ENCODE peak calls at places on chromosomes 16 and 17, in ten cellular contexts. H is CD4-positive, CD25-positive, alpha-beta regulatory T cell; W is ACHN; Y is LNCaP clone FGC; A is activated CD4-positive, alpha-beta T cell treated with anti-CD3 and anti-CD28 coated beads, Interleukin-2, amount 50 U/mL, for 24 hours; J is nephron progenitor cell; L is cardiac muscle cell; U is T follicular helper cell; S is H54; V is stimulated activated CD4-positive, alpha-beta T cell treated with anti-CD3 and anti-CD28 coated beads, Interleukin-15, amount 100 ng/mL, for 1 hour. R is an unnamed sample.

GRCh38 chr17:16997514-16998429 is 25.9 kb upstream of the TNFRSF13B start:
- DNase-seq in H (no peak), W (no peak), Y (no peak), A (no peak), J (no peak), L (no peak), U (no peak), S (no peak), V (no peak), R (no peak)

GRCh38 chr17:76079577-76080206 is 710 bp downstream of the ZACN start:
- DNase-seq in H (no peak), W (no peak), Y (no peak), A (no peak), J (peak), L (no peak), U (no peak), S (no peak), V (no peak), R (no peak)

GRCh38 chr17:42683407-42684031 is 1.2 kb downstream of the CNTNAP1 start:
- DNase-seq in H (no peak), W (no peak), Y (no peak), A (no peak), J (no peak), L (peak), U (no peak), S (no peak), V (no peak), R (no peak)

GRCh38 chr17:77810536-77810935 is 148.0 kb upstream of the TNRC6C start:
- DNase-seq in H (no peak), W (no peak), Y (no peak), A (no peak), J (no peak), L (peak), U (no peak), S (no peak), V (no peak), R (peak)

GRCh38 chr16:85431431-85432124 is 181.5 kb upstream of the GSE1 start:
- DNase-seq in H (no peak), W (no peak), Y (no peak), A (no peak), J (peak), L (no peak), U (no peak), S (no peak), V (no peak), R (no peak)

GRCh38 chr17:50728881-50729765 is 9.7 kb downstream of the LUC7L3 start:
- DNase-seq in H (no peak), W (no peak), Y (no peak), A (no peak), J (no peak), L (no peak), U (no peak), S (no peak), V (no peak), R (no peak)

GRCh38 chr17:74453665-74454196 is 12.7 kb upstream of the CD300A start:
- DNase-seq in H (peak), W (peak), Y (no peak), A (no peak), J (no peak), L (no peak), U (peak), S (peak), V (peak), R (peak)

GRCh38 chr17:20141201-20141999 is 132.2 kb downstream of the SPECC1 start:
- DNase-seq in H (no peak), W (no peak), Y (no peak), A (no peak), J (no peak), L (peak), U (no peak), S (no peak), V (no peak), R (no peak)

GRCh38 chr17:57875109-57876022 is 25.5 kb upstream of the MRPS23 start:
- DNase-seq in H (no peak), W (peak), Y (no peak), A (no peak), J (peak), L (peak), U (no peak), S (peak), V (no peak), R (peak)

GRCh38 chr16:85471469-85472431 is 141.4 kb upstream of the GSE1 start:
- DNase-seq in H (no peak), W (no peak), Y (peak), A (no peak), J (no peak), L (peak), U (no peak), S (no peak), V (no peak), R (no peak)

GRCh38 chr16:48487287-48487686 is 102.1 kb upstream of the SIAH1 start:
- DNase-seq in H (no peak), W (no peak), Y (no peak), A (no peak), J (no peak), L (peak), U (no peak), S (no peak), V (no peak), R (no peak)

GRCh38 chr17:39527220-39527813 is 66.0 kb downstream of the CDK12 start:
- DNase-seq in H (peak), W (peak), Y (no peak), A (no peak), J (no peak), L (peak), U (no peak), S (no peak), V (no peak), R (peak)

GRCh38 chr16:50526249-50526648 is 21.9 kb upstream of the NKD1 start:
- DNase-seq in H (no peak), W (no peak), Y (no peak), A (no peak), J (no peak), L (no peak), U (no peak), S (no peak), V (no peak), R (no peak)

GRCh38 chr17:58309918-58310259 is 18.7 kb downstream of the TSPOAP1 start:
- DNase-seq in H (no peak), W (no peak), Y (no peak), A (no peak), J (no peak), L (no peak), U (no peak), S (no peak), V (no peak), R (no peak)

GRCh38 chr16:48511071-48511540 is 98.9 kb downstream of the N4BP1 start:
- DNase-seq in H (no peak), W (no peak), Y (no peak), A (no peak), J (no peak), L (peak), U (no peak), S (no peak), V (no peak), R (no peak)